ENCODE peak calls at places on chromosome 5, in nine cellular contexts. A, L, D, O, E, G, Y, K and X are unnamed samples.

GRCh38 chr5:160649304-160649703 is 202.7 kb downstream of the ATP10B start:
- DNase-seq in Y (no peak), K (peak), G (peak), D (no peak), A (no peak), E (peak), L (no peak), O (peak), X (no peak)

GRCh38 chr5:168992687-168993086 is 308.3 kb downstream of the SLIT3 start:
- DNase-seq in Y (no peak), K (no peak), O (no peak), L (no peak), G (no peak), E (no peak), A (no peak), D (no peak), X (peak)

GRCh38 chr5:132087176-132087575 is 13.6 kb downstream of the CSF2 start:
- DNase-seq in D (no peak), A (no peak), Y (no peak), G (no peak), E (no peak), K (no peak), O (no peak), L (no peak), X (no peak)

GRCh38 chr5:180784497-180785097 is 18.0 kb downstream of the MGAT1 start:
- DNase-seq in G (no peak), D (peak), O (peak), A (peak), K (peak), Y (peak), E (peak), L (no peak), X (peak)

GRCh38 chr5:147098233-147098790 is 136.5 kb upstream of the STK32A start:
- DNase-seq in O (peak), Y (no peak), G (peak), K (peak), A (peak), E (peak), D (peak), L (peak), X (no peak)

GRCh38 chr5:13591621-13592020 is 352.9 kb downstream of the DNAH5 start:
- DNase-seq in Y (no peak), L (peak), D (no peak), E (no peak), G (peak), K (peak), O (no peak), A (peak), X (no peak)

GRCh38 chr5:139835656-139836055 is 40.0 kb downstream of the PSD2 start:
- DNase-seq in E (no peak), L (no peak), G (no peak), Y (peak), D (no peak), K (no peak), O (no peak), A (no peak), X (no peak)

GRCh38 chr5:158812381-158812780 is 287.3 kb downstream of the EBF1 start:
- DNase-seq in L (no peak), D (no peak), O (peak), E (peak), K (peak), Y (no peak), A (no peak), G (no peak), X (no peak)

GRCh38 chr5:179795049-179795862 is 1.5 kb downstream of the LTC4S start:
- DNase-seq in E (no peak), O (peak), Y (no peak), G (no peak), L (no peak), A (no peak), K (no peak), D (peak), X (peak)

GRCh38 chr5:172414618-172415599 is 39.4 kb downstream of the SH3PXD2B start:
- DNase-seq in K (no peak), L (no peak), O (peak), E (peak), A (peak), D (no peak), Y (no peak), G (no peak), X (no peak)

GRCh38 chr5:170755679-170756456 is 27.7 kb upstream of the GABRP start:
- DNase-seq in Y (no peak), E (peak), L (no peak), K (no peak), D (no peak), G (no peak), A (no peak), O (peak), X (peak)

GRCh38 chr5:5481206-5481605 is 58.7 kb downstream of the ICE1 start:
- DNase-seq in K (no peak), D (no peak), G (no peak), E (no peak), A (no peak), O (no peak), Y (no peak), L (no peak), X (no peak)

GRCh38 chr5:36944607-36945225 is 68.1 kb downstream of the NIPBL start:
- DNase-seq in E (no peak), Y (no peak), L (no peak), O (no peak), G (peak), K (peak), A (peak), D (peak), X (no peak)

GRCh38 chr5:38640012-38640395 is 83.6 kb upstream of the LIFR start:
- DNase-seq in O (no peak), A (peak), D (no peak), L (peak), K (no peak), Y (no peak), G (no peak), E (no peak), X (no peak)

GRCh38 chr5:139671096-139671841 is 23.1 kb downstream of the CXXC5 start:
- DNase-seq in E (no peak), D (no peak), Y (no peak), O (no peak), A (no peak), K (peak), L (no peak), G (peak), X (no peak)

GRCh38 chr5:109921735-109922395 is 232.1 kb downstream of the MAN2A1 start:
- DNase-seq in O (peak), Y (peak), E (no peak), G (no peak), L (no peak), D (no peak), A (no peak), K (no peak), X (peak)

GRCh38 chr5:151002681-151003502 is 17.5 kb upstream of the GPX3 start:
- DNase-seq in A (no peak), L (no peak), G (no peak), Y (no peak), K (no peak), O (no peak), E (no peak), D (no peak), X (no peak)

GRCh38 chr5:96067251-96067650 is 105.6 kb upstream of the ELL2 start:
- DNase-seq in Y (no peak), E (no peak), O (no peak), K (no peak), A (peak), G (no peak), L (no peak), D (no peak), X (no peak)

GRCh38 chr5:76838481-76839261 is 11.1 kb upstream of the S100Z start:
- DNase-seq in D (no peak), L (no peak), Y (no peak), O (no peak), A (peak), G (no peak), E (peak), K (no peak), X (no peak)

GRCh38 chr5:79508354-79508753 is 5.6 kb downstream of the HOMER1 start:
- DNase-seq in E (no peak), D (no peak), Y (no peak), G (no peak), K (peak), L (no peak), A (no peak), O (no peak), X (no peak)

GRCh38 chr5:103881560-103881959 is 319.0 kb upstream of the NUDT12 start:
- DNase-seq in G (no peak), D (no peak), O (no peak), Y (no peak), K (no peak), A (no peak), E (no peak), L (no peak), X (no peak)

GRCh38 chr5:172637122-172637580 is 3.9 kb upstream of the NEURL1B start:
- DNase-seq in O (no peak), D (peak), A (no peak), E (peak), L (no peak), Y (peak), G (no peak), K (no peak), X (no peak)

GRCh38 chr5:321233-321725 is at the start of gene AHRR:
- DNase-seq in O (peak), D (peak), E (peak), G (no peak), Y (no peak), L (no peak), K (peak), A (peak), X (peak)

GRCh38 chr5:37983463-37983862 is 143.6 kb upstream of the GDNF start:
- DNase-seq in D (no peak), A (no peak), E (no peak), L (no peak), O (no peak), Y (no peak), G (peak), K (no peak), X (no peak)

GRCh38 chr5:98794414-98795080 is 21.1 kb downstream of the RGMB start:
- DNase-seq in Y (no peak), A (no peak), O (no peak), L (no peak), D (no peak), G (no peak), E (no peak), K (no peak), X (no peak)